ENCODE peak calls at places on chromosomes 2 and 18, in nine cellular contexts. Y is IMR-90, W is fibroblast of lung, K is epithelial cell of esophagus, C is astrocyte of the spinal cord, X is AG10803, J is spleen, R is Peyer's patch, Q is A549. E is an unnamed sample.

GRCh38 chr18:66316708-66317107 is 287.2 kb downstream of the CDH19 start:
- DNase-seq in Y (no peak), W (no peak), K (no peak), C (no peak), X (no peak), J (no peak), R (no peak), Q (no peak), E (no peak)

GRCh38 chr2:100038019-100038418 is 104.4 kb downstream of the AFF3 start:
- DNase-seq in Y (no peak), W (no peak), K (no peak), C (no peak), X (no peak), J (no peak), R (no peak), Q (no peak), E (no peak)

GRCh38 chr18:52992041-52992440 is 652.0 kb downstream of the DCC start:
- DNase-seq in Y (no peak), W (no peak), K (peak), C (no peak), X (no peak), J (no peak), R (no peak), Q (peak), E (no peak)

GRCh38 chr2:155310589-155310988 is 612.1 kb downstream of the KCNJ3 start:
- DNase-seq in Y (no peak), W (peak), K (peak), C (peak), X (peak), J (no peak), R (no peak), Q (peak), E (peak)

GRCh38 chr2:73494031-73494430 is 108.4 kb downstream of the ALMS1 start:
- DNase-seq in Y (peak), W (peak), K (peak), C (peak), X (no peak), J (no peak), R (no peak), Q (peak), E (no peak)

GRCh38 chr2:23445450-23445868 is 60.5 kb downstream of the KLHL29 start:
- DNase-seq in Y (peak), W (peak), K (peak), C (peak), X (peak), J (no peak), R (no peak), Q (no peak), E (peak)

GRCh38 chr18:49321800-49322461 is 138.5 kb downstream of the DYM start:
- DNase-seq in Y (peak), W (peak), K (peak), C (peak), X (peak), J (no peak), R (no peak), Q (no peak), E (peak)

GRCh38 chr18:64294967-64295366 is 146.1 kb upstream of the LINC00305 start:
- DNase-seq in Y (no peak), W (no peak), K (no peak), C (no peak), X (no peak), J (no peak), R (no peak), Q (no peak), E (no peak)

GRCh38 chr2:131724019-131724418 is 196.3 kb downstream of the CCDC74A start:
- DNase-seq in Y (no peak), W (no peak), K (no peak), C (no peak), X (no peak), J (no peak), R (no peak), Q (no peak), E (no peak)

GRCh38 chr2:37553411-37554156 is 117.9 kb downstream of the CDC42EP3 start:
- DNase-seq in Y (no peak), W (no peak), K (no peak), C (no peak), X (peak), J (no peak), R (no peak), Q (no peak), E (no peak)

GRCh38 chr18:50651334-50651733 is 91.4 kb downstream of the MAPK4 start:
- DNase-seq in Y (no peak), W (no peak), K (no peak), C (no peak), X (no peak), J (no peak), R (no peak), Q (no peak), E (no peak)

GRCh38 chr2:111534816-111535803 is 348.9 kb downstream of the ANAPC1 start:
- DNase-seq in Y (peak), W (peak), K (peak), C (peak), X (peak), J (no peak), R (peak), Q (no peak), E (peak)

GRCh38 chr2:240235149-240235803 is 94.8 kb upstream of the OTOS start:
- DNase-seq in Y (no peak), W (no peak), K (no peak), C (no peak), X (no peak), J (peak), R (peak), Q (no peak), E (no peak)

GRCh38 chr2:241617431-241618154 is 19.4 kb downstream of the THAP4 start:
- DNase-seq in Y (no peak), W (no peak), K (peak), C (peak), X (no peak), J (peak), R (peak), Q (no peak), E (no peak)

GRCh38 chr2:68059769-68060525 is 2.9 kb downstream of the C1D start:
- DNase-seq in Y (peak), W (peak), K (peak), C (no peak), X (peak), J (no peak), R (no peak), Q (no peak), E (no peak)

GRCh38 chr2:159091981-159092380 is 123.5 kb downstream of the TANC1 start:
- DNase-seq in Y (no peak), W (no peak), K (peak), C (no peak), X (no peak), J (no peak), R (peak), Q (no peak), E (no peak)

GRCh38 chr2:65130440-65131175 is 702 bp upstream of the RAB1A start:
- DNase-seq in Y (no peak), W (no peak), K (no peak), C (no peak), X (no peak), J (no peak), R (no peak), Q (no peak), E (no peak)

GRCh38 chr2:65133626-65134025 is 3.7 kb upstream of the RAB1A start:
- DNase-seq in Y (no peak), W (no peak), K (no peak), C (no peak), X (no peak), J (no peak), R (no peak), Q (no peak), E (no peak)

GRCh38 chr2:65128297-65129190 is 1.4 kb downstream of the RAB1A start:
- DNase-seq in Y (peak), W (peak), K (peak), C (peak), X (peak), J (no peak), R (no peak), Q (no peak), E (peak)

GRCh38 chr2:65129276-65129612 is 662 bp downstream of the RAB1A start:
- DNase-seq in Y (no peak), W (no peak), K (peak), C (no peak), X (no peak), J (no peak), R (no peak), Q (no peak), E (no peak)

DNA sequence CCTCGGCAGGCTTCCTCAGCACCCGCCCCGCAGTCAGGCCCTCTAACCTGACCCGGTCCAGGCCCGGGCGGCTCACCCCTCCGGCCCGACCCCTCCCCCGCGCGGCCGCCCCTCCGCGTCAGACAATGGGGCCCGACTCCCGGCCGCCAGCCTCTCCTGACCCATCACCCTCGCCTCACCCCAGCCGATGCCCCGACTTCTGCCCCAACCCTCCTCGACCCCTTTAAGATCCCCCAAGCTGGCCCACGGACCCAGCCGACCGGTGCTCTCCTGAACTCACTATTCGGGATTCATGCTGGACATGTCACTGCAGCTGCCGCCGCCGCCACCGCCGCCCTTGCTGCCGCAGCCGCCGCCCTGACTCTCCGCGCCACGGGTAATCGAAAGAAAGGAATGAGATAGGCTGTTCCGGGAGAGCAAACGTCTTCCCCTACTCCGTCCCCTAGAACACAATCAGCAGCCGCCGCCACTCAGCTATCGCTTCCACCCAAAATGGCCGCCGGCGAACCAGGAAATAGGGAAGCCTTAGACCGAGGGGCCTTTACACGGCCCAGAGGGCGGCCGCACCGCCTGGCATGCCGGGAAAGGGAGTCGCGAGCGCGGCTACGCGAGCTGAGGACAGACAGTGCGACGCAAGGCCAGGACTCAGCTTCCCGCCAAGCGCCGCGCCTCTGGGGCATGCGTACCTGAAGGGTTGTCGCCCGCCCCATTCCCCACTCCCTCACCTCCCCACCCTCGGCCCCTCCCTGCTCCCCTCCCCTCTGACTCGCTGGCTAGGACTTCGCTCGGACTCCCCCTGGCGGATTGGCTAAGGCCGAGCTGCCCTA is at the start of gene RAB1A:
- DNase-seq in Y (peak), W (peak), K (peak), C (peak), X (peak), J (peak), R (peak), Q (peak), E (peak)
- TF ChIP-seq CTCF in Y (peak), W (peak), K (peak), C (peak), X (peak), J (peak), R (peak), Q (peak), E (peak)

DNA sequence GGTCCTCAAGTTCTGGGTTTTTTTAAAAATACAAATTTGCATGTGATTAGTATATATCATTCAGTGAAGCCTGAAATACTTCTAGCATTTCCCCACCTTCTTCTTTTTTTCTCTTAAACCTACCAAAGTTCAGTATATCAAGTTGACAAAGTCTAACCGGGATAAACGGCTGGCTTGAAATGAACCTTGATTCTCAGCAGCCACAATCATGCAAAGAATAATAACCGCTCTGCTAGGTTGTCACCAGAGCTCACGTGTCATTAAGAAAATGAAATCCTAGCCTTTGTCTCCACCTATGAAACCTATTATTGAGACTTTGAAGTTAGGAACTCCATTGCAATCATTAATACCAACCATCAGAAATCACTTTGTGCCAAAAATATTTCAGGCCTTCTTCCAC is 285.8 kb upstream of the ACVR2A start:
- DNase-seq in Y (no peak), W (no peak), K (no peak), C (no peak), X (no peak), J (no peak), R (no peak), Q (no peak), E (no peak)
- H3K4me3 ChIP-seq in Y (no peak), W (no peak), K (no peak), C (no peak), X (no peak), J (no peak), R (no peak), Q (no peak), E (no peak)

GRCh38 chr18:69900941-69901340 is 46.7 kb downstream of the CD226 start:
- DNase-seq in Y (no peak), W (no peak), K (no peak), C (no peak), X (no peak), J (no peak), R (no peak), Q (no peak), E (no peak)
- TF ChIP-seq CTCF in Y (no peak), W (peak), K (no peak), C (no peak), X (no peak), J (no peak), R (no peak), Q (no peak), E (no peak)

DNA sequence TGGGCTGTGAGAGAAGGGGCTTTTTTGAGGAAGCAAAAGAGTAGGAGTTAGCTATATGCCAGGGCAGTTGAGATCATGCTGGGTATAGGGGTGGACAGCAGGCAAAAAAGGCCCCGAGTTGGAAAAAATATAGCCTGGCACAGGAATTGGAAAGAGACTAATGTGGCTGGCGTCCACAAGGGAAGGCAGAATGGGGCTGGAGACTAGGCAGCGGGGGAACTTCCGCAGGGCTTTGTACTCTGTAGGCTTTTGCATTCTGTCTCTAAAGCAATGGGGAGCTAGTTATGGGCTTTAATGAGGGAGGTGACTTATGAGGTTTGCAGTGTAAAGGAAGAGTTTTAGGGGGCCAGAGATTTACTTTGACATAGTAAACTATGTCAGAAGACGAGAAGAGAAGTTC is 57.4 kb upstream of the ACVR1 start:
- DNase-seq in Y (no peak), W (no peak), K (no peak), C (no peak), X (no peak), J (no peak), R (no peak), Q (no peak), E (no peak)
- H3K4me3 ChIP-seq in Y (no peak), W (no peak), K (no peak), C (no peak), X (no peak), J (no peak), R (no peak), Q (no peak), E (no peak)